ENCODE peak calls at places on chromosomes 5 and 9, in seven cellular contexts. C is PC-3, S is GM23248, Z is endodermal cell, I is mesendoderm, W is GM12878, T is neuronal stem cell. J is an unnamed sample.

GRCh38 chr5:137666109-137666850 is 69.6 kb downstream of the KLHL3 start:
- DNase-seq in I (no peak), Z (no peak), T (no peak), C (peak; percentile 41), W (peak; percentile 58), S (peak; percentile 45), J (peak; percentile 58)

GRCh38 chr5:43680286-43680685 is 77.3 kb downstream of the NNT start:
- DNase-seq in I (no peak), W (no peak), Z (no peak), T (no peak), C (no peak), S (no peak), J (peak; percentile 28)

GRCh38 chr9:89795555-89796195 is 190.9 kb downstream of the GADD45G start:
- DNase-seq in C (no peak), W (no peak), S (no peak), Z (no peak), T (no peak), I (no peak), J (no peak)

GRCh38 chr9:111966324-111966723 is 69.7 kb downstream of the UGCG start:
- DNase-seq in Z (no peak), I (no peak), T (no peak), W (no peak), S (no peak), C (no peak), J (no peak)

GRCh38 chr5:136193396-136193935 is 504 bp upstream of the SMIM32 start:
- DNase-seq in T (no peak), Z (no peak), S (peak; percentile 10), I (no peak), C (no peak), W (no peak), J (no peak)

GRCh38 chr5:129670944-129671343 is 77.0 kb upstream of the MINAR2 start:
- DNase-seq in W (no peak), S (peak; percentile 14), T (no peak), I (peak; percentile 2), Z (no peak), C (peak; percentile 61), J (peak; percentile 71)

GRCh38 chr9:130539473-130540223 is 39.7 kb upstream of the FUBP3 start:
- DNase-seq in C (peak; percentile 77), T (no peak), S (peak; percentile 76), I (no peak), Z (no peak), W (no peak), J (peak; percentile 78)

GRCh38 chr5:179509239-179509638 is 41.1 kb upstream of the RUFY1 start:
- DNase-seq in S (no peak), T (no peak), C (no peak), Z (no peak), I (no peak), W (no peak), J (no peak)

GRCh38 chr9:35258665-35259474 is 97.1 kb downstream of the UNC13B start:
- DNase-seq in T (peak; percentile 29), I (peak; percentile 77), W (no peak), S (peak; percentile 83), Z (peak; percentile 84), C (peak; percentile 66), J (peak; percentile 89)

GRCh38 chr9:84843175-84843824 is 173.8 kb downstream of the NTRK2 start:
- DNase-seq in I (peak; percentile 33), T (no peak), S (no peak), W (no peak), Z (peak; percentile 65), C (no peak), J (no peak)

DNA sequence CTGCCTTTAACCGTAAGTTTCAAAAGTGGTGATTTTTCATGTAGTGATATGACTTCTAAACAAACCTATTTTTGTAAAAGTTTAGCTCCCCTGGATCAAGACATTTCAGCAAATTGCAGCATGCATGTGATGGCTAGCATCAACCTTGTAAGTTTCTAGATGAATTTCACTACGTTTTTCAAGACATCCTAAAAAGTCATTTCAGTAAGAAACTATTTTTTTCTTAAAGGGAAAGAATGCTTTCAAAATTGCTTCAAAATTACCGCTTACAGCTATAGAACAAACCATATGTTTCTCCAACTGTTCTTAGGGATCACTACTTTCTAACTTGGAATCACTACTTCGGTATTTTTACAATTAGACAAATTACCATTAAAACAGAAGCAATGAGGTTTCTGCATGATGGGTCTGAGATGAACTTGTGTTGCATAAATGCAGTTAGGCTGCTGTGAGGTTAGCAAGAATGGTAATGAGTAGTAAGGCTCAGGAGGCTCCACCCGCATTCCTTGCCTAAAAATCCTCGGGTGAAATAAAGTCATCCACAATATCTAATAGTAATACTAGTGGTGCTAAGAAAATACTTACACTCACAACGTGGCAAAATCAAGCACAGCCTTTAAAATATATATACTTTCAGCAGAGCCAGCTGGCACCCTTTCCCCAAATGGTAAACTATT is 53.8 kb downstream of the CDC14B start:
- DNase-seq in Z (no peak), I (peak; percentile 24), T (no peak), W (no peak), C (no peak), S (peak; percentile 84), J (peak; percentile 67)
- H3K9ac ChIP-seq in Z (no peak overlapping the region), I (peak overlapping the region; percentile 56), T (no peak overlapping the region), W (no peak overlapping the region), C (no peak overlapping the region), S (peak overlapping the region; percentile 94), J (peak overlapping the region; percentile 94)

GRCh38 chr5:172956936-172957335 is 2.3 kb upstream of the RPL26L1 start:
- DNase-seq in S (no peak), W (no peak), Z (no peak), C (no peak), I (no peak), T (no peak), J (no peak)

GRCh38 chr5:172957458-172957857 is 1.8 kb upstream of the RPL26L1 start:
- DNase-seq in Z (no peak), W (no peak), C (no peak), I (no peak), S (no peak), T (no peak), J (no peak)

GRCh38 chr5:172956228-172956627 is 3.0 kb upstream of the RPL26L1 start:
- DNase-seq in W (no peak), Z (no peak), S (no peak), C (no peak), I (no peak), T (no peak), J (no peak)

GRCh38 chr5:172959824-172960799 is 888 bp downstream of the RPL26L1 start:
- DNase-seq in T (no peak), Z (no peak), I (no peak), C (no peak), S (peak; percentile 72), W (no peak), J (no peak)

GRCh38 chr5:172958268-172959046 is 767 bp upstream of the RPL26L1 start:
- DNase-seq in C (peak; percentile 59), W (no peak), I (peak; percentile 73), T (peak; percentile 53), S (peak; percentile 87), Z (peak; percentile 94), J (peak; percentile 57)
- H3K4me1 ChIP-seq in C (peaks cover 22% of the 10 kb centered on the region), W (no peaks in the 10 kb centered on the region), I (no peaks in the 10 kb centered on the region), T (peaks cover 3% of the 10 kb centered on the region), S (peaks cover 36% of the 10 kb centered on the region), Z (no peaks in the 10 kb centered on the region), J (peaks cover 29% of the 10 kb centered on the region)

GRCh38 chr5:1652873-1653707 is 129.3 kb upstream of the LPCAT1 start:
- DNase-seq in T (no peak), S (peak; percentile 36), W (no peak), C (peak; percentile 42), I (no peak), Z (peak; percentile 57), J (no peak)
- H3K4me3 ChIP-seq in T (no peak overlapping the region), S (no peak overlapping the region), W (no peak overlapping the region), C (peak overlapping the region; percentile 21), I (no peak overlapping the region), Z (no peak overlapping the region), J (no peak overlapping the region)

DNA sequence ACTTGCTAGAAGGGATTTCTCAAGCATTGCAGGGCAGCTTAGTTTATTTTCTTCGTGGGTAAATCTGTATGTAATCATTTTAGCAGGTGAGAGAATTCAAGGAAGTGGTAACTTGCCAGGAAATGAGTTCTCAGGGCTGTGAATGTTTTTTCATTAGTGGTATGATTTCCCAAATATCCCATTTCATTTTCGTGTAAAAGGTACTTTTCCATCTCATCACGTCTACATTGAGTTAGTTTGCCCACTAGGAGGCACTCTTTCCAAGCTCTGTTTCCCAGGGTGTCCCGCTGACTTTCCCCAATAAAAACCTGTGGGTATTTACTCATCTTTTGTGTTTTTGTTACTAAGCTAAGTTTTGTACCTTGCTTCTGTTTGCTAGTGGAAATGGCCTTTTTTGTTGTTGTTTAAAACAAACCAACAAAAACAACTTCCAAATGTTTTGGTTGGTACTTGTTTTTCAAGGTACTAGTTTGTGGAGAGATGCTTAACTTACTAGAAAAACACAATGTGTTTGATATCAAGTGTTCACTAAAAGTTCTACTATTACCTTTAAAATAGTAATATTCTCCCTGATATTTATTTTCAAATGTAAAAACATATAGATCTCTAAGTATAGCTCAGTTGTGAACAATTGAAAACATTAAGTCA is 373.6 kb downstream of the ADGRV1 start:
- DNase-seq in C (peak; percentile 93), T (peak; percentile 54), Z (peak; percentile 77), W (peak; percentile 12), I (peak; percentile 67), S (peak; percentile 77), J (peak; percentile 91)
- H3K9ac ChIP-seq in C (no peak overlapping the region), T (no peak overlapping the region), Z (no peak overlapping the region), W (no peak overlapping the region), I (no peak overlapping the region), S (no peak overlapping the region), J (peak overlapping the region; percentile 13)

J was measured in adipocyte.